ENCODE peak calls at places on chromosomes 7 and 10, in seven cellular contexts. One of them, this sample, is unnamed. For H3K4me1, the result is how much of the 10 kb centered on the place peaks cover.

GRCh38 chr10:23512355-23513058 is 73.6 kb downstream of the OTUD1 start:
- DNase-seq in kidney: no peak
- DNase-seq in CD4-positive, alpha-beta memory T cell: no peak
- DNase-seq in IMR-90: peak
- DNase-seq in uterus: no peak
- DNase-seq in fibroblast of lung: peak
- DNase-seq in endodermal cell: no peak
- DNase-seq in this sample: no peak

GRCh38 chr7:83001362-83002040 is 161.2 kb downstream of the PCLO start:
- DNase-seq in kidney: no peak
- DNase-seq in CD4-positive, alpha-beta memory T cell: no peak
- DNase-seq in IMR-90: no peak
- DNase-seq in uterus: no peak
- DNase-seq in fibroblast of lung: peak
- DNase-seq in endodermal cell: no peak
- DNase-seq in this sample: no peak

GRCh38 chr7:43362652-43363428 is 220.1 kb upstream of the STK17A start:
- DNase-seq in kidney: peak
- DNase-seq in CD4-positive, alpha-beta memory T cell: no peak
- DNase-seq in IMR-90: peak
- DNase-seq in uterus: peak
- DNase-seq in fibroblast of lung: no peak
- DNase-seq in endodermal cell: no peak
- DNase-seq in this sample: peak

GRCh38 chr7:7219216-7219615 is 36.9 kb downstream of the C1GALT1 start:
- DNase-seq in kidney: no peak
- DNase-seq in CD4-positive, alpha-beta memory T cell: no peak
- DNase-seq in IMR-90: no peak
- DNase-seq in uterus: no peak
- DNase-seq in fibroblast of lung: no peak
- DNase-seq in endodermal cell: no peak
- DNase-seq in this sample: no peak

GRCh38 chr10:95333997-95334792 is 43.4 kb upstream of the PDLIM1 start:
- DNase-seq in kidney: no peak
- DNase-seq in CD4-positive, alpha-beta memory T cell: no peak
- DNase-seq in IMR-90: peak
- DNase-seq in uterus: peak
- DNase-seq in fibroblast of lung: peak
- DNase-seq in endodermal cell: no peak
- DNase-seq in this sample: no peak

GRCh38 chr7:4123823-4124222 is 558.3 kb upstream of the FOXK1 start:
- DNase-seq in kidney: no peak
- DNase-seq in CD4-positive, alpha-beta memory T cell: no peak
- DNase-seq in IMR-90: peak
- DNase-seq in uterus: no peak
- DNase-seq in fibroblast of lung: peak
- DNase-seq in endodermal cell: no peak
- DNase-seq in this sample: no peak

GRCh38 chr7:156566812-156567549 is 73.6 kb upstream of the RNF32 start:
- DNase-seq in kidney: no peak
- DNase-seq in CD4-positive, alpha-beta memory T cell: no peak
- DNase-seq in IMR-90: no peak
- DNase-seq in uterus: no peak
- DNase-seq in fibroblast of lung: no peak
- DNase-seq in endodermal cell: no peak
- DNase-seq in this sample: no peak

GRCh38 chr7:129853661-129854268 is 99.0 kb downstream of the UBE2H start:
- DNase-seq in kidney: no peak
- DNase-seq in CD4-positive, alpha-beta memory T cell: no peak
- DNase-seq in IMR-90: no peak
- DNase-seq in uterus: no peak
- DNase-seq in fibroblast of lung: peak
- DNase-seq in endodermal cell: no peak
- DNase-seq in this sample: no peak

GRCh38 chr7:75740846-75741497 is 2.2 kb upstream of the HIP1 start:
- DNase-seq in kidney: no peak
- DNase-seq in CD4-positive, alpha-beta memory T cell: no peak
- DNase-seq in IMR-90: no peak
- DNase-seq in uterus: no peak
- DNase-seq in fibroblast of lung: no peak
- DNase-seq in endodermal cell: peak
- DNase-seq in this sample: no peak

GRCh38 chr10:11149499-11149898 is 131.8 kb downstream of the CELF2 start:
- DNase-seq in kidney: no peak
- DNase-seq in CD4-positive, alpha-beta memory T cell: peak
- DNase-seq in IMR-90: no peak
- DNase-seq in uterus: no peak
- DNase-seq in fibroblast of lung: no peak
- DNase-seq in endodermal cell: no peak
- DNase-seq in this sample: no peak

GRCh38 chr7:74544706-74545469 is 91.2 kb downstream of the GTF2IRD1 start:
- DNase-seq in kidney: no peak
- DNase-seq in CD4-positive, alpha-beta memory T cell: no peak
- DNase-seq in IMR-90: peak
- DNase-seq in uterus: no peak
- DNase-seq in fibroblast of lung: peak
- DNase-seq in endodermal cell: peak
- DNase-seq in this sample: no peak

GRCh38 chr7:15921576-15921975 is 235.1 kb upstream of the MEOX2 start:
- DNase-seq in kidney: no peak
- DNase-seq in CD4-positive, alpha-beta memory T cell: no peak
- DNase-seq in IMR-90: peak
- DNase-seq in uterus: no peak
- DNase-seq in fibroblast of lung: peak
- DNase-seq in endodermal cell: no peak
- DNase-seq in this sample: no peak

GRCh38 chr7:98617051-98617959 is at the start of gene NPTX2:
- DNase-seq in kidney: no peak
- DNase-seq in CD4-positive, alpha-beta memory T cell: no peak
- DNase-seq in IMR-90: no peak
- DNase-seq in uterus: no peak
- DNase-seq in fibroblast of lung: peak
- DNase-seq in endodermal cell: peak
- DNase-seq in this sample: no peak

GRCh38 chr10:3066317-3066931 is 924 bp upstream of the PFKP start:
- DNase-seq in kidney: peak
- DNase-seq in CD4-positive, alpha-beta memory T cell: no peak
- DNase-seq in IMR-90: no peak
- DNase-seq in uterus: peak
- DNase-seq in fibroblast of lung: no peak
- DNase-seq in endodermal cell: no peak
- DNase-seq in this sample: peak

GRCh38 chr7:85041599-85042216 is 145.1 kb downstream of the SEMA3D start:
- DNase-seq in kidney: no peak
- DNase-seq in CD4-positive, alpha-beta memory T cell: no peak
- DNase-seq in IMR-90: peak
- DNase-seq in uterus: peak
- DNase-seq in fibroblast of lung: peak
- DNase-seq in endodermal cell: peak
- DNase-seq in this sample: peak

GRCh38 chr7:31545549-31545948 is 31.7 kb downstream of the ITPRID1 start:
- DNase-seq in kidney: no peak
- DNase-seq in CD4-positive, alpha-beta memory T cell: no peak
- DNase-seq in IMR-90: no peak
- DNase-seq in uterus: no peak
- DNase-seq in fibroblast of lung: no peak
- DNase-seq in endodermal cell: no peak
- DNase-seq in this sample: peak

GRCh38 chr10:123922126-123922525 is 30.5 kb upstream of the CPXM2 start:
- DNase-seq in kidney: no peak
- DNase-seq in CD4-positive, alpha-beta memory T cell: no peak
- DNase-seq in IMR-90: no peak
- DNase-seq in uterus: no peak
- DNase-seq in fibroblast of lung: no peak
- DNase-seq in endodermal cell: no peak
- DNase-seq in this sample: no peak

GRCh38 chr7:70060298-70061068 is 462.2 kb downstream of the AUTS2 start:
- DNase-seq in kidney: no peak
- DNase-seq in CD4-positive, alpha-beta memory T cell: no peak
- DNase-seq in IMR-90: no peak
- DNase-seq in uterus: no peak
- DNase-seq in fibroblast of lung: no peak
- DNase-seq in endodermal cell: peak
- DNase-seq in this sample: no peak

GRCh38 chr7:112550468-112551060 is 69.8 kb downstream of the LSMEM1 start:
- DNase-seq in kidney: no peak
- DNase-seq in CD4-positive, alpha-beta memory T cell: peak
- DNase-seq in IMR-90: peak
- DNase-seq in uterus: no peak
- DNase-seq in fibroblast of lung: peak
- DNase-seq in endodermal cell: peak
- DNase-seq in this sample: no peak

GRCh38 chr10:3623746-3624145 is 161.3 kb downstream of the KLF6 start:
- DNase-seq in kidney: no peak
- DNase-seq in CD4-positive, alpha-beta memory T cell: no peak
- DNase-seq in IMR-90: peak
- DNase-seq in uterus: no peak
- DNase-seq in fibroblast of lung: peak
- DNase-seq in endodermal cell: no peak
- DNase-seq in this sample: no peak

GRCh38 chr7:14900051-14900450 is 2.5 kb downstream of the DGKB start:
- DNase-seq in kidney: no peak
- DNase-seq in CD4-positive, alpha-beta memory T cell: no peak
- DNase-seq in IMR-90: peak
- DNase-seq in uterus: no peak
- DNase-seq in fibroblast of lung: no peak
- DNase-seq in endodermal cell: no peak
- DNase-seq in this sample: no peak

GRCh38 chr7:33500590-33500989 is 371.2 kb downstream of the BBS9 start:
- DNase-seq in kidney: no peak
- DNase-seq in CD4-positive, alpha-beta memory T cell: no peak
- DNase-seq in IMR-90: peak
- DNase-seq in uterus: no peak
- DNase-seq in fibroblast of lung: no peak
- DNase-seq in endodermal cell: no peak
- DNase-seq in this sample: no peak

GRCh38 chr7:122092964-122093797 is 50.9 kb downstream of the AASS start:
- DNase-seq in kidney: peak
- DNase-seq in CD4-positive, alpha-beta memory T cell: peak
- DNase-seq in IMR-90: peak
- DNase-seq in uterus: peak
- DNase-seq in fibroblast of lung: peak
- DNase-seq in endodermal cell: peak
- DNase-seq in this sample: no peak

GRCh38 chr10:28587270-28587969 is 54.5 kb downstream of the WAC start:
- DNase-seq in kidney: no peak
- DNase-seq in CD4-positive, alpha-beta memory T cell: no peak
- DNase-seq in IMR-90: peak
- DNase-seq in uterus: no peak
- DNase-seq in fibroblast of lung: peak
- DNase-seq in endodermal cell: no peak
- DNase-seq in this sample: peak

GRCh38 chr7:37198906-37199485 is 249.7 kb downstream of the ELMO1 start:
- DNase-seq in kidney: peak
- DNase-seq in CD4-positive, alpha-beta memory T cell: peak
- DNase-seq in IMR-90: peak
- DNase-seq in uterus: peak
- DNase-seq in fibroblast of lung: peak
- DNase-seq in endodermal cell: peak
- DNase-seq in this sample: peak

GRCh38 chr7:30459591-30460245 is 18.9 kb downstream of the NOD1 start:
- DNase-seq in kidney: no peak
- DNase-seq in CD4-positive, alpha-beta memory T cell: no peak
- DNase-seq in IMR-90: peak
- DNase-seq in uterus: peak
- DNase-seq in fibroblast of lung: peak
- DNase-seq in endodermal cell: no peak
- DNase-seq in this sample: no peak
- H3K4me1 ChIP-seq in kidney: under half
- H3K4me1 ChIP-seq in CD4-positive, alpha-beta memory T cell: under half
- H3K4me1 ChIP-seq in IMR-90: under half
- H3K4me1 ChIP-seq in uterus: under half
- H3K4me1 ChIP-seq in fibroblast of lung: under half
- H3K4me1 ChIP-seq in endodermal cell: under half
- H3K4me1 ChIP-seq in this sample: under half

GRCh38 chr7:106101726-106102125 is 10.4 kb downstream of the SYPL1 start:
- DNase-seq in kidney: no peak
- DNase-seq in CD4-positive, alpha-beta memory T cell: no peak
- DNase-seq in IMR-90: peak
- DNase-seq in uterus: no peak
- DNase-seq in fibroblast of lung: peak
- DNase-seq in endodermal cell: no peak
- DNase-seq in this sample: no peak
- H3K4me1 ChIP-seq in kidney: under half
- H3K4me1 ChIP-seq in CD4-positive, alpha-beta memory T cell: under half
- H3K4me1 ChIP-seq in IMR-90: under half
- H3K4me1 ChIP-seq in uterus: under half
- H3K4me1 ChIP-seq in fibroblast of lung: under half
- H3K4me1 ChIP-seq in endodermal cell: under half
- H3K4me1 ChIP-seq in this sample: under half

DNA sequence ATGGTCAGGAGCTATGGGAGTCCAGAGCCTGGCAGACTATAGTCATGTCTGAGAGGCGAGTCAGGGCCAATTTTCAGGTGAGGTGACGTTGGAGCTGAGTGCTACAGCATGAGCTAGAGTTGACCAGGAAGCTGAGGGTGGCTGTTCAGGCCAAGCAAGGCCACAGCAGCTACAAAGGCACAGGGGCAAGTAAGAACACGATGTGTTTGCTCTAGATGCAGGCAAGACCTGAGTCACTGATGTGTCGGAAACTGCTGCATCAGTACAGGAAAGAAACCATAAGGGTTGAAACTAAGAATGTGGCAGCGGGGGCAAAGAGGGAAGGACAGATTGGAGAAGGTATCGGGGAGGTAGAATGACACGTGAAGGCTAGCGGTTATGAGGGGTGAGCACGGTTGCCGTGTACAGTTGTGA is 11.8 kb upstream of the RRP12 start:
- DNase-seq in kidney: no peak
- DNase-seq in CD4-positive, alpha-beta memory T cell: no peak
- DNase-seq in IMR-90: no peak
- DNase-seq in uterus: no peak
- DNase-seq in fibroblast of lung: peak
- DNase-seq in endodermal cell: no peak
- DNase-seq in this sample: no peak
- H3K4me1 ChIP-seq in kidney: under half
- H3K4me1 ChIP-seq in CD4-positive, alpha-beta memory T cell: under half
- H3K4me1 ChIP-seq in IMR-90: under half
- H3K4me1 ChIP-seq in uterus: under half
- H3K4me1 ChIP-seq in fibroblast of lung: under half
- H3K4me1 ChIP-seq in endodermal cell: under half
- H3K4me1 ChIP-seq in this sample: under half

DNA sequence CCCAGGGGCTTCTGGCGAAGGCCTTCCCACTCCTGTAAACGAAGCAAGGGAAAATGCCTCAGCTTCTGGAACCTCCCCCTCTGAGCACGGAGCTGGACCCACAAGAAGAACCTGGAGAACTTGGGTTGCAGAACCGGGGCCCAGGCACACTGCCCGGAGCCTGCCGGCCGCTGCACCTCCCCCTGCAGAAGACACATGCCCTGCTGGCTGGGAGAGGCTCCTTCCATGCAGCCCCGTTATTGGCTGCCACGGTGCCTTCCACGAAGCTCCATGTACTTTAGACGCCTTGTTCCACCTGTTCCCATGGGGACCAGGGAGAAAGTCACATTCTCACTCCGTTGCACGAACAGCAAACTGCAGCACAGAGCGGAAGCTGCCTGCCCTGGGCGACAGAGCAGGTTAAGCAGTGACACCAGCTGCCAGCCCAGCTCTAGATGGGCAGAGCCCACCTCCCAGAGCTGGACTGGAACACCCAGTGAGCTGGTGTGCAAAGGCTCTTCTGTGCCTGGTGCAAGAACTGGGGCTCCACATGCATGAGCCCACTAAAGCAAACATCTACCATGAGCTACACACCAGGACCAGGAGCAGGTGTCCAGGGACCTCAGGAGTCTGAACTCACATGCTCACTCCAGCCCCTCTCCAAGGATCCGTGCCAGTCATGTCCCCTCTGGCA is 70.1 kb downstream of the TNS3 start:
- DNase-seq in kidney: peak
- DNase-seq in CD4-positive, alpha-beta memory T cell: no peak
- DNase-seq in IMR-90: no peak
- DNase-seq in uterus: no peak
- DNase-seq in fibroblast of lung: no peak
- DNase-seq in endodermal cell: no peak
- DNase-seq in this sample: peak
- H3K4me1 ChIP-seq in kidney: under half
- H3K4me1 ChIP-seq in CD4-positive, alpha-beta memory T cell: under half
- H3K4me1 ChIP-seq in IMR-90: under half
- H3K4me1 ChIP-seq in uterus: under half
- H3K4me1 ChIP-seq in fibroblast of lung: under half
- H3K4me1 ChIP-seq in endodermal cell: under half
- H3K4me1 ChIP-seq in this sample: under half

This sample was measured in upper lobe of left lung.